ENCODE peak calls at places on chromosomes 4 and X, in four cellular contexts. A, I, L and U are unnamed samples.

GRCh38 chr4:151205722-151206121 is 71.2 kb upstream of the PRSS48 start:
- DNase-seq in I (no peak), L (no peak), A (no peak), U (no peak)

GRCh38 chr4:26083987-26084386 is 170.0 kb downstream of the SMIM20 start:
- DNase-seq in A (no peak), I (no peak), L (peak), U (no peak)

GRCh38 chr4:179095585-179096228 is 1653.5 kb upstream of the AGA start:
- DNase-seq in A (peak), L (peak), I (no peak), U (peak)

GRCh38 chr4:111847256-111848108 is 297.8 kb upstream of the FAM241A start:
- DNase-seq in I (no peak), L (peak), A (no peak), U (peak)

GRCh38 chr4:189294570-189294969 is 646.1 kb upstream of the FRG1 start:
- DNase-seq in L (peak), I (no peak), A (no peak), U (no peak)

GRCh38 chr4:134691915-134692314 is 490.3 kb upstream of the PABPC4L start:
- DNase-seq in L (peak), A (no peak), I (no peak), U (no peak)

GRCh38 chrX:39854772-39855747 is 242.7 kb downstream of the BCOR start:
- DNase-seq in A (no peak), L (no peak), I (peak), U (peak)

GRCh38 chrX:123215397-123216089 is 31.5 kb downstream of the GRIA3 start:
- DNase-seq in A (peak), L (no peak), I (no peak), U (no peak)

GRCh38 chr4:54440394-54441223 is 211.5 kb downstream of the PDGFRA start:
- DNase-seq in I (no peak), L (peak), A (peak), U (peak)

GRCh38 chr4:38204317-38205060 is 244.3 kb downstream of the PTTG2 start:
- DNase-seq in I (no peak), L (no peak), A (no peak), U (no peak)

GRCh38 chrX:10619311-10620015 is 922 bp downstream of the MID1 start:
- DNase-seq in L (peak), I (no peak), A (no peak), U (no peak)